ENCODE peak calls at places on chromosomes 13 and 19, in four cellular contexts. C is K562, U is GM12878, P is HepG2. Q is an unnamed sample.
A peak's percentile ranks its signal among the peaks of the same experiment; 100 is the strongest.

GRCh38 chr19:15264061-15264932 is 32.0 kb upstream of the EPHX3 start:
- DNase-seq in C (peak; percentile 70), U (no peak), P (peak; percentile 56), Q (peak; percentile 43)

GRCh38 chr19:42066075-42066754 is 3.8 kb downstream of the GRIK5 start:
- DNase-seq in C (peak; percentile 75), U (no peak), P (no peak), Q (no peak)

GRCh38 chr13:45796421-45796960 is 55.1 kb downstream of the SIAH3 start:
- DNase-seq in C (no peak), U (no peak), P (no peak), Q (no peak)

GRCh38 chr19:28351761-28352160 is 861.2 kb downstream of the UQCRFS1 start:
- DNase-seq in C (no peak), U (no peak), P (no peak), Q (no peak)

GRCh38 chr13:62837895-62838294 is 1422.2 kb upstream of the PCDH20 start:
- DNase-seq in C (no peak), U (no peak), P (no peak), Q (no peak)

GRCh38 chr19:15292847-15293582 is 39.3 kb downstream of the BRD4 start:
- DNase-seq in C (no peak), U (no peak), P (no peak), Q (no peak)

GRCh38 chr19:18763674-18764590 is 27.2 kb downstream of the COMP start:
- DNase-seq in C (peak; percentile 56), U (no peak), P (no peak), Q (no peak)

GRCh38 chr13:79679334-79679733 is 198.4 kb downstream of the NDFIP2 start:
- DNase-seq in C (peak; percentile 9), U (no peak), P (peak; percentile 53), Q (peak; percentile 69)

GRCh38 chr19:41543582-41543981 is 32.4 kb upstream of the CEACAM21 start:
- DNase-seq in C (no peak), U (no peak), P (no peak), Q (no peak)

GRCh38 chr13:81048026-81048461 is 707.1 kb upstream of the SPRY2 start:
- DNase-seq in C (no peak), U (peak; percentile 21), P (no peak), Q (no peak)

GRCh38 chr19:3708207-3708931 is at the start of gene TJP3:
- DNase-seq in C (no peak), U (no peak), P (peak; percentile 75), Q (no peak)

GRCh38 chr13:23876265-23876664 is 12.9 kb downstream of the MIPEP start:
- DNase-seq in C (no peak), U (no peak), P (no peak), Q (peak; percentile 6)

GRCh38 chr13:28545583-28546333 is 50.8 kb upstream of the FLT1 start:
- DNase-seq in C (no peak), U (no peak), P (no peak), Q (peak; percentile 20)

GRCh38 chr13:30681489-30682242 is 53.7 kb upstream of the ALOX5AP start:
- DNase-seq in C (no peak), U (no peak), P (no peak), Q (no peak)

GRCh38 chr13:110716235-110716505 is 2.7 kb downstream of the ING1 start:
- DNase-seq in C (peak; percentile 12), U (no peak), P (peak; percentile 24), Q (peak; percentile 13)
- TF ChIP-seq ESRRA in C (no peak), U (no peak), P (no peak), Q (no peak)

GRCh38 chr13:77732287-77732686 is 34.8 kb downstream of the SLAIN1 start:
- DNase-seq in C (no peak), U (no peak), P (no peak), Q (no peak)

GRCh38 chr13:77733674-77734073 is 36.2 kb downstream of the SLAIN1 start:
- DNase-seq in C (no peak), U (no peak), P (no peak), Q (no peak)

GRCh38 chr13:77724092-77724491 is 26.6 kb downstream of the SLAIN1 start:
- DNase-seq in C (no peak), U (peak; percentile 47), P (no peak), Q (no peak)

GRCh38 chr13:77728265-77728966 is 30.9 kb downstream of the SLAIN1 start:
- DNase-seq in C (no peak), U (no peak), P (no peak), Q (no peak)

GRCh38 chr13:77729502-77730221 is 32.2 kb downstream of the SLAIN1 start:
- DNase-seq in C (no peak), U (peak; percentile 64), P (no peak), Q (no peak)
- TF ChIP-seq JUNB in C (no peak), U (peak; percentile 95), P (no peak), Q (no peak)

GRCh38 chr19:36745870-36746269 is 26.7 kb downstream of the ZNF850 start:
- DNase-seq in C (no peak), U (no peak), P (no peak), Q (no peak)
- TF ChIP-seq RAD21 in C (no peak), U (no peak), P (no peak), Q (no peak)

GRCh38 chr13:52949744-52950143 is 78.9 kb upstream of the OLFM4 start:
- DNase-seq in C (no peak), U (no peak), P (no peak), Q (no peak)

GRCh38 chr13:52954838-52955237 is 73.8 kb upstream of the OLFM4 start:
- DNase-seq in C (no peak), U (no peak), P (no peak), Q (no peak)

GRCh38 chr13:52950436-52950960 is 78.1 kb upstream of the OLFM4 start:
- DNase-seq in C (no peak), U (no peak), P (no peak), Q (no peak)

GRCh38 chr13:52961196-52961845 is 67.3 kb upstream of the OLFM4 start:
- DNase-seq in C (no peak), U (no peak), P (no peak), Q (no peak)

GRCh38 chr13:52955505-52955904 is 73.1 kb upstream of the OLFM4 start:
- DNase-seq in C (no peak), U (no peak), P (no peak), Q (no peak)
- TF ChIP-seq ESRRA in C (no peak), U (no peak), P (no peak), Q (no peak)

GRCh38 chr19:51727349-51727880 is 3.6 kb upstream of the HAS1 start:
- DNase-seq in C (no peak), U (no peak), P (no peak), Q (no peak)
- TF ChIP-seq JUNB in C (no peak), U (no peak), P (no peak), Q (no peak)

GRCh38 chr19:6947745-6948144 is 60.4 kb downstream of the ADGRE1 start:
- DNase-seq in C (no peak), U (peak; percentile 79), P (peak; percentile 3), Q (peak; percentile 68)
- TF ChIP-seq RAD21 in C (no peak), U (no peak), P (no peak), Q (no peak)